ENCODE peak calls at places on chromosome 6, in eight cellular contexts. H is A549, U is right lobe of liver, N is uterus, I is ovary, Y is breast epithelium, T is Peyer's patch, F is HCT116. O is an unnamed sample.

GRCh38 chr6:157273756-157274088 is 49.6 kb downstream of the TMEM242 start:
- DNase-seq in T (peak; percentile 78), N (peak; percentile 60), Y (no peak), F (peak; percentile 31), H (peak; percentile 34), U (no peak), I (peak; percentile 43), O (no peak)

GRCh38 chr6:12992770-12993169 is 276.2 kb downstream of the PHACTR1 start:
- DNase-seq in T (no peak), Y (no peak), H (no peak), N (no peak), I (no peak), F (no peak), U (no peak), O (no peak)

GRCh38 chr6:106411034-106411433 is 50.5 kb downstream of the CRYBG1 start:
- DNase-seq in F (no peak), I (no peak), H (no peak), U (no peak), N (no peak), T (no peak), Y (no peak), O (no peak)

GRCh38 chr6:112337209-112337638 is 9.9 kb upstream of the RFPL4B start:
- DNase-seq in H (peak; percentile 62), I (peak; percentile 79), U (peak; percentile 29), F (peak; percentile 43), T (no peak), N (peak; percentile 49), Y (peak; percentile 29), O (peak; percentile 51)

GRCh38 chr6:135938588-135939215 is 87.2 kb downstream of the PDE7B start:
- DNase-seq in F (no peak), H (peak; percentile 17), T (no peak), I (peak; percentile 24), N (peak; percentile 36), U (no peak), Y (no peak), O (no peak)

GRCh38 chr6:25748049-25748448 is 6.5 kb upstream of the SLC17A4 start:
- DNase-seq in N (no peak), H (no peak), I (no peak), T (no peak), Y (no peak), F (no peak), U (no peak), O (no peak)

GRCh38 chr6:115514656-115515055 is 546.0 kb downstream of the FRK start:
- DNase-seq in N (no peak), Y (no peak), I (no peak), H (no peak), T (no peak), F (no peak), U (no peak), O (no peak)

GRCh38 chr6:144434308-144434990 is 149.3 kb downstream of the UTRN start:
- DNase-seq in I (no peak), Y (no peak), N (no peak), H (no peak), U (no peak), F (no peak), T (no peak), O (no peak)

GRCh38 chr6:2237001-2237400 is 8.4 kb downstream of the GMDS start:
- DNase-seq in T (no peak), U (no peak), I (no peak), H (no peak), N (no peak), F (no peak), Y (no peak), O (no peak)

GRCh38 chr6:30740993-30741784 is 1.3 kb downstream of the FLOT1 start:
- DNase-seq in U (no peak), I (no peak), Y (no peak), N (no peak), H (no peak), F (no peak), T (no peak), O (no peak)

GRCh38 chr6:44297063-44298038 is 15.8 kb downstream of the AARS2 start:
- DNase-seq in H (no peak), I (peak; percentile 52), U (no peak), N (no peak), Y (no peak), T (no peak), F (no peak), O (no peak)

GRCh38 chr6:169559001-169559441 is 142.8 kb downstream of the WDR27 start:
- DNase-seq in T (no peak), H (no peak), U (no peak), N (no peak), I (no peak), F (no peak), Y (no peak), O (no peak)

GRCh38 chr6:115832186-115832585 is 228.5 kb downstream of the FRK start:
- DNase-seq in I (no peak), F (no peak), T (no peak), H (no peak), N (no peak), U (no peak), Y (no peak), O (no peak)

GRCh38 chr6:108675226-108676160 is 114.8 kb downstream of the FOXO3 start:
- DNase-seq in T (no peak), N (no peak), U (no peak), I (no peak), H (no peak), F (no peak), Y (no peak), O (no peak)

GRCh38 chr6:113375950-113376846 is 480.9 kb upstream of the MARCKS start:
- DNase-seq in Y (no peak), U (no peak), N (no peak), H (no peak), F (no peak), T (no peak), I (no peak), O (no peak)

GRCh38 chr6:161788531-161788930 is 514.7 kb upstream of the AGPAT4 start:
- DNase-seq in Y (no peak), I (no peak), U (no peak), N (no peak), H (no peak), T (no peak), F (no peak), O (no peak)

DNA sequence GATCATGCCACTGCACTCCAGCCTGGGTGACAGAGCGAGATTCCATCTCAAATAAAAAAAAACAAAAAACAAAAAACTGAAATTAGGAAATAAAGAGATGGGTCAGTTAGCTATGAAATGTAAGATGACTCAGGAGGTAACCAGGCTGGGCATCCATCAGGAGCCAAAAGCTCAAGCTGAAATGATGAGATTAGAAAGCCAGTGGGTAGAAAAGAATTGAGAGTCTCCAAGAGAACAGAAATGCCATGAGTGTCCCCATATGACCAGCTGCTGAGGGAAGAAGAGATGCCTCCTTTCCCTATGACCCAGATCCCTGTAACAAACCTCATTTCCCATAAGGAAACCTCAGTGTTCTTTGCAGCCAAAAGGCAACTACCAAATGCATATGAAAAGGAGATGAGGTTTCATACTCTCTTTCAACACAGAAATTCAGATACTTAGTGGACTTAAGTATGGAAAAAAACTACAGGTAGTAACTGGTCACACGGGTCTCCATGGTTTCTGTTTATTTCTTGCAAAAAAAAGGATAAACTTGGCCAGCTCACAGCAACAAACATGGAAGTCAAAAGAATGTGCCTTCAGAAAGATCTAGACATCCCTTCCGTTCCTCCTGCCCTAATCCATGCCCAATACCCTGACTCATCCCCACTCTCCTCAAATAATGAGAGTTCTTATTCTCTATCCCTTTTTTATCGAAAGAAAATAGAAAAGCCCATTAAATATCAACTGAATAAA is 8.1 kb downstream of the ARHGAP18 start:
- DNase-seq in H (no peak), N (no peak), F (no peak), Y (no peak), I (no peak), T (no peak), U (no peak), O (no peak)
- TF ChIP-seq POLR2A in H (no peak), N (no peak), F (no peak), Y (no peak), I (no peak), T (no peak), U (no peak), O (no peak)

GRCh38 chr6:11229267-11230043 is 3.0 kb downstream of the NEDD9 start:
- DNase-seq in H (peak; percentile 57), F (no peak), T (no peak), I (no peak), Y (no peak), N (no peak), U (no peak), O (no peak)
- H3K4me3 ChIP-seq in H (peak overlapping the region; percentile 65), F (no peak overlapping the region), T (peak overlapping the region; percentile 48), I (peak overlapping the region; percentile 51), Y (peak overlapping the region; percentile 79), N (peak overlapping the region; percentile 55), U (peak overlapping the region; percentile 65), O (peak overlapping the region; percentile 9)

DNA sequence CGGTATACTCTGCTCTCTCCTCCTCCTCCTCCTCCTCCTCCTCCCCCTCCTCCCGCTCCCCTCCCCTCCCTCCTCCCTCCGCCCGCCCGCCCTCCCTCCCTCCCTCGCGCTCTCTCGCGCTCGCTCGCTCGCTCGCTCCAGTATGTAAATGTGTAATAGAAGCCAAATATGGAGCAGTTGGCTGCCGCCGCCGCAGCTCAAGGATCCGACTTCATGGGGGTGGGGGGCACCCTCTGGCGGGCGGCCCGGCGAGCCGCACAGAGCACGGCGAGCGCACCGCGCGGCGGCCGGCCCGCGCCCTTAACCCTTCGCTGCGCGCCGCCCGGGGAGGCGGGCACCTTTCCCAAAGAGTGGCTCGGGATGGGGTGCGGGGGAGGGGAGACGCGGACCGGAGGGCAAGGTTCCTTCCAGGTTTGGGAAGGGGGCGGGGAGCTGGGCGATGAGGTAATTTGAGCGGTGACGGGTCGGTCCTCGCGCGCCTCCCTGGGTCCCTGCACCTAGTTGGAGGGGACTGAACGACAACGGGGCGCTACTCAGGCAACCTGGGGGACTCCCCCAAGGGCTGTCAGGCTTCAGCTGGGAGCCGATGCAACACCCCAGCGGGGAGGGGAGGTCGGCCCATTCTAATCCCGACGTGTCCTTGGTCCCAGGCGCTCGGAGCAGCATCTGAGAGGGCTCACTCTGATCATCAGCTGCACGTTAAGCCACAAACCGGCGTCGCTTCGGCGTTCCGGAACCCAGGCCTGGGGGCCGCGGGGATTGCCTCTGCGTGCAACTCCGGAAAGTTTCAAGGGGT is 407 bp upstream of the ATXN1 start:
- DNase-seq in Y (peak; percentile 90), F (peak; percentile 74), U (peak; percentile 92), I (peak; percentile 90), T (peak; percentile 86), H (peak; percentile 85), N (peak; percentile 92), O (peak; percentile 97)
- TF ChIP-seq CTCF in Y (no peak), F (no peak), U (peak; percentile 43), I (no peak), T (no peak), H (peak; percentile 33), N (no peak), O (no peak)

GRCh38 chr6:73523434-73524123 is 2.7 kb upstream of the EEF1A1 start:
- DNase-seq in F (peak; percentile 76), N (peak; percentile 59), H (peak; percentile 84), T (peak; percentile 78), U (peak; percentile 78), I (peak; percentile 56), Y (peak; percentile 49), O (peak; percentile 93)

GRCh38 chr6:73516712-73517489 is 3.9 kb downstream of the EEF1A1 start:
- DNase-seq in Y (no peak), U (no peak), I (no peak), H (no peak), T (no peak), F (no peak), N (no peak), O (no peak)

GRCh38 chr6:73521351-73522254 is 771 bp upstream of the EEF1A1 start:
- DNase-seq in T (peak; percentile 71), Y (no peak), N (peak; percentile 76), F (no peak), H (peak; percentile 53), I (peak; percentile 80), U (peak; percentile 80), O (peak; percentile 97)

GRCh38 chr6:73519943-73520687 is 717 bp downstream of the EEF1A1 start:
- DNase-seq in F (no peak), H (peak; percentile 72), T (peak; percentile 57), U (peak; percentile 74), N (peak; percentile 70), I (peak; percentile 73), Y (peak; percentile 68), O (peak; percentile 69)

GRCh38 chr6:73520688-73521350 is at the start of gene EEF1A1:
- DNase-seq in I (peak; percentile 99), Y (peak; percentile 99), H (peak; percentile 98), F (peak; percentile 99), N (peak; percentile 100), U (peak; percentile 100), T (peak; percentile 99), O (peak; percentile 100)
- TF ChIP-seq POLR2A in I (peak; percentile 99), Y (peak; percentile 100), H (peak; percentile 98), F (peak; percentile 98), N (peak; percentile 98), U (peak; percentile 99), T (peak; percentile 100), O (no peak)